ENCODE peak calls at places on chromosomes 12 and 14, in seven cellular contexts. E, O, D, J, Z, N and L are unnamed samples.

GRCh38 chr12:4819654-4820053 is 90.1 kb upstream of the KCNA1 start:
- DNase-seq in D (no peak), E (no peak), O (no peak), N (no peak), Z (no peak), J (no peak), L (no peak)

GRCh38 chr14:64074961-64075619 is 219.1 kb downstream of the ESR2 start:
- DNase-seq in E (no peak), N (no peak), O (no peak), D (no peak), Z (no peak), J (no peak), L (peak)

GRCh38 chr14:38056270-38056669 is 151.4 kb upstream of the SSTR1 start:
- DNase-seq in D (no peak), N (no peak), E (no peak), J (no peak), O (no peak), Z (no peak), L (no peak)

GRCh38 chr12:25496098-25496587 is 56.9 kb downstream of the LMNTD1 start:
- DNase-seq in J (no peak), O (no peak), N (no peak), D (no peak), E (no peak), Z (no peak), L (no peak)

GRCh38 chr12:12909228-12909994 is 18.0 kb downstream of the GPRC5A start:
- DNase-seq in J (no peak), N (no peak), Z (no peak), E (no peak), O (no peak), D (no peak), L (no peak)

GRCh38 chr12:118501489-118501888 is 125.1 kb downstream of the SUDS3 start:
- DNase-seq in D (no peak), J (no peak), E (no peak), O (no peak), Z (no peak), N (no peak), L (no peak)

GRCh38 chr12:32983968-32984367 is 87.4 kb upstream of the PKP2 start:
- DNase-seq in N (no peak), Z (no peak), E (no peak), D (no peak), O (no peak), J (no peak), L (no peak)

GRCh38 chr14:104011824-104012517 is 69.6 kb upstream of the RD3L start:
- DNase-seq in N (no peak), O (peak), D (peak), J (no peak), Z (no peak), E (no peak), L (no peak)

GRCh38 chr14:104968541-104969401 is 9.4 kb downstream of the AHNAK2 start:
- DNase-seq in N (no peak), O (no peak), J (no peak), D (peak), Z (peak), E (no peak), L (no peak)

GRCh38 chr14:90513151-90514014 is 116.6 kb downstream of the CALM1 start:
- DNase-seq in N (no peak), J (no peak), O (peak), Z (no peak), D (peak), E (peak), L (no peak)

GRCh38 chr12:13167226-13167625 is 29.3 kb upstream of the EMP1 start:
- DNase-seq in N (no peak), Z (no peak), D (no peak), O (no peak), J (no peak), E (no peak), L (no peak)

GRCh38 chr12:29907486-29907885 is 123.7 kb upstream of the TMTC1 start:
- DNase-seq in E (no peak), N (no peak), Z (no peak), J (no peak), O (no peak), D (no peak), L (no peak)

GRCh38 chr14:34211732-34212131 is 250.3 kb downstream of the SPTSSA start:
- DNase-seq in O (no peak), E (no peak), J (no peak), N (no peak), Z (no peak), D (no peak), L (no peak)

GRCh38 chr12:120252071-120252906 is 13.2 kb downstream of the PXN start:
- DNase-seq in J (no peak), Z (no peak), N (no peak), O (no peak), D (no peak), E (no peak), L (no peak)

GRCh38 chr12:67483871-67484554 is 164.5 kb upstream of the DYRK2 start:
- DNase-seq in J (no peak), N (no peak), Z (no peak), O (no peak), E (no peak), D (no peak), L (no peak)

GRCh38 chr12:116601524-116601923 is 42.3 kb downstream of the MAP1LC3B2 start:
- DNase-seq in O (no peak), D (no peak), Z (no peak), E (no peak), N (no peak), J (no peak), L (peak)

GRCh38 chr14:58131386-58131785 is 20.6 kb downstream of the ARMH4 start:
- DNase-seq in Z (no peak), E (no peak), J (no peak), O (no peak), D (no peak), N (peak), L (no peak)

GRCh38 chr14:105933238-105933637 is 406.9 kb downstream of the TMEM121 start:
- DNase-seq in Z (peak), O (no peak), J (no peak), D (peak), E (no peak), N (no peak), L (no peak)

GRCh38 chr14:102304611-102305506 is at the start of gene MOK:
- DNase-seq in Z (peak), D (peak), O (peak), N (peak), E (peak), J (peak), L (peak)

GRCh38 chr12:107267604-107268003 is 174.3 kb upstream of the CRY1 start:
- DNase-seq in O (no peak), E (no peak), D (no peak), Z (no peak), J (no peak), N (no peak), L (no peak)

GRCh38 chr12:107264667-107265066 is 171.3 kb upstream of the CRY1 start:
- DNase-seq in N (no peak), Z (no peak), O (no peak), E (no peak), D (no peak), J (no peak), L (no peak)

GRCh38 chr12:107258780-107259179 is 165.4 kb upstream of the CRY1 start:
- DNase-seq in N (no peak), Z (no peak), J (no peak), O (no peak), D (no peak), E (no peak), L (no peak)

GRCh38 chr12:107263980-107264379 is 170.6 kb upstream of the CRY1 start:
- DNase-seq in E (no peak), O (no peak), D (no peak), J (no peak), N (no peak), Z (no peak), L (no peak)
- TF ChIP-seq POLR2A in E (no peak), O (no peak), D (no peak), J (no peak), N (no peak), Z (no peak), L (no peak)

DNA sequence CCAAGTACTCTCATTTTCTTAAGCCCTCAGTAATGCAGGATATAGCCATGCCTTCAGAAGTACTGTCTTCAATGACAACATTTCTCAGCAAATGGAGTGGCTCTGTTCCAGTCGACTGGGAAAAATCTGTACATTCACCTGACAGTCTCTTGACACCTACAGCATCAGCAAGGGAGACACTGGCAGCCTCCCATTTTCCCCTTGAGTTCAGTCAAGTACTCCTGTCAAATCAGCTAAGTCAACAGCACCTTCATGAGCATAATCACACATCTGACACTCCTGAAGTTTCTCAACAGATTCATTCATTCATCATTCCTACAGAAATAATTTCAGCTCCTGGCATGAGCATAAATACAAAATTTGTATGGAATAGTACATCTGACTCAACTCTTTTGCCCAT is 46.1 kb downstream of the INTS13 start:
- DNase-seq in O (no peak), Z (no peak), J (no peak), E (no peak), N (no peak), D (no peak), L (no peak)
- TF ChIP-seq POLR2A in O (no peak), Z (no peak), J (no peak), E (no peak), N (no peak), D (no peak), L (no peak)

GRCh38 chr12:593396-593976 is 69.8 kb downstream of the NINJ2 start:
- DNase-seq in N (no peak), O (no peak), Z (no peak), E (no peak), D (peak), J (no peak), L (no peak)

GRCh38 chr12:588658-589057 is 74.6 kb downstream of the NINJ2 start:
- DNase-seq in Z (no peak), J (no peak), D (no peak), E (no peak), O (no peak), N (no peak), L (no peak)

GRCh38 chr12:591167-591570 is 72.1 kb downstream of the NINJ2 start:
- DNase-seq in Z (peak), O (no peak), E (no peak), N (no peak), J (peak), D (peak), L (no peak)

GRCh38 chr12:590206-590750 is 73.0 kb downstream of the NINJ2 start:
- DNase-seq in Z (peak), D (peak), O (no peak), N (no peak), J (no peak), E (no peak), L (no peak)

GRCh38 chr12:591571-592505 is 71.4 kb downstream of the NINJ2 start:
- DNase-seq in Z (no peak), E (no peak), N (peak), D (peak), J (no peak), O (peak), L (no peak)
- TF ChIP-seq POLR2A in Z (no peak), E (no peak), N (no peak), D (no peak), J (no peak), O (peak), L (no peak)

GRCh38 chr12:2833810-2834209 is 1.0 kb downstream of the NRIP2 start:
- DNase-seq in E (no peak), J (no peak), Z (no peak), O (no peak), N (no peak), D (peak), L (no peak)
- TF ChIP-seq POLR2A in E (no peak), J (no peak), Z (no peak), O (no peak), N (no peak), D (no peak), L (no peak)

GRCh38 chr12:53454710-53455109 is 2.8 kb downstream of the PCBP2 start:
- DNase-seq in O (no peak), N (no peak), J (no peak), Z (no peak), D (no peak), E (no peak), L (no peak)
- TF ChIP-seq POLR2A in O (no peak), N (no peak), J (no peak), Z (no peak), D (no peak), E (no peak), L (no peak)

DNA sequence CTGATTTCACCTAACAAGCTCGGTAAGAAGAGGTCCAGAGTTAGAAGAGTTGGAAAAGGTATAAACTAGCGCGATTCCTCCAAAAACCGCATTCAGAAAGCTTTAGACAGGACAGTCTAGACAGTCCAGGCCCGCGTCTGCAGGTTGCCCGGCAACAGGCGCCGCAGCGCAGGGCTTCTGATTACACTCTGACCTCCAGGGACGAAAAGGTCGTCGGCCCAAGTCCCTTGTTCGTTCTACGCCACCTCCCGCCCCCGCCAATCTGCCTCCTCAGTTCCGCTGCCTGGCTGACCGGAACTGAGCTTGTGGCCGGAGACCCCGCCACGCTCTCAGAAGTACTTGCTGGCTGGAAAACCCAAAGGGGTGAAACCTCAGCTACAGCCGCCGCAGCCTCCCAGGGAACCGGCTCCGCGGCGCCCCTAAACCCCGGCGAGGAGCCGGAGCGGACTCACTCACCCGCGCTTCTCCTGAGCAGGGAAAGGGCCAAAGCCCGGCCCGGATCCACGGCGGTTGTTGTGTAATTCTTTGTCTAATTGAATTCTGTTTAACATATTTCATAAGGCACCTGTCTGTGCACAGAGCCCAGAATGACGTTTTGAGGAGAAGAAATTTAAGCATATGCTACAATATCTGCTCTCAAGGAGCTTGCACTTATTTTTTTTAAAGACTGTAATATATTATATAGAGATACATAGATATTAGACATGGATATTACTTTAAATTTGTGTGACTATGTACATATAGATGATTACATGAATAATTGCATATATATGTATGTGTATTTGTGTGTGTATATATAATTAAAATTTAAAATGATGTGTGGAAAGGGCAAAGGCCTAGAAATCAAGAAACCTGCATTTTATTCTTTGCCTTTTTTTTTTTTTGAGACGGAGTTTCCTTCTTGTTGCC is at the start of gene CAPS2:
- DNase-seq in J (peak), O (peak), N (peak), D (peak), Z (peak), E (peak), L (peak)
- TF ChIP-seq POLR2A in J (no peak), O (peak), N (peak), D (peak), Z (no peak), E (no peak), L (peak)